ENCODE peak calls at places on chromosomes 2 and 18, in nine cellular contexts. U is naive thymus-derived CD4-positive, alpha-beta T cell; E is OCI-M1; Z is stimulated activated CD8-positive, alpha-beta memory T cell treated with anti-CD3 and anti-CD28 coated beads, Interleukin-15, amount 100 ng/mL, for 24 hours; K is activated CD8-positive, alpha-beta T cell treated with anti-CD3 and anti-CD28 coated beads, Interleukin-2, amount 10 ng/mL, durations not matched to agents 7 days and 5 days; D is kidney epithelial cell; C is fibroblast of the conjunctiva; S is brain microvascular endothelial cell; F is NCI-H1694. T is an unnamed sample.

GRCh38 chr2:56191617-56192016 is 7.8 kb downstream of the CCDC85A start:
- DNase-seq in S (no peak), K (no peak), D (no peak), U (no peak), Z (no peak), F (peak), E (peak), C (peak), T (no peak)

GRCh38 chr2:14749869-14750268 is 117.4 kb downstream of the LRATD1 start:
- DNase-seq in F (no peak), C (no peak), E (no peak), Z (no peak), K (no peak), S (no peak), D (no peak), U (no peak), T (peak)

GRCh38 chr2:207163815-207164747 is 1.7 kb downstream of the KLF7 start:
- DNase-seq in Z (no peak), E (no peak), F (peak), D (no peak), S (no peak), K (peak), C (no peak), U (no peak), T (no peak)

GRCh38 chr18:35029770-35030169 is 11.4 kb upstream of the MAPRE2 start:
- DNase-seq in S (no peak), D (no peak), E (peak), K (no peak), F (no peak), Z (no peak), C (no peak), U (peak), T (no peak)

GRCh38 chr2:224586127-224586702 is 1.1 kb upstream of the CUL3 start:
- DNase-seq in U (no peak), S (no peak), E (peak), Z (no peak), D (no peak), C (no peak), K (no peak), F (no peak), T (no peak)

GRCh38 chr2:128233790-128234395 is 84.8 kb downstream of the HS6ST1 start:
- DNase-seq in K (no peak), Z (no peak), C (no peak), S (no peak), F (no peak), D (no peak), U (no peak), E (no peak), T (no peak)

GRCh38 chr18:24488824-24489493 is 28.5 kb downstream of the HRH4 start:
- DNase-seq in K (no peak), S (no peak), Z (no peak), D (no peak), U (no peak), C (peak), E (peak), F (peak), T (no peak)

GRCh38 chr2:172299741-172300140 is 127.6 kb upstream of the ITGA6 start:
- DNase-seq in E (no peak), C (no peak), U (no peak), D (no peak), Z (no peak), F (no peak), S (peak), K (no peak), T (peak)

GRCh38 chr2:174704647-174705046 is 59.6 kb downstream of the CHRNA1 start:
- DNase-seq in Z (no peak), D (no peak), K (no peak), C (no peak), E (no peak), F (no peak), S (no peak), U (no peak), T (no peak)

GRCh38 chr18:54530285-54530684 is 60.8 kb upstream of the DYNAP start:
- DNase-seq in K (no peak), F (no peak), E (no peak), D (no peak), U (no peak), S (no peak), C (no peak), Z (no peak), T (no peak)

GRCh38 chr2:104889261-104890091 is 35.6 kb downstream of the POU3F3 start:
- DNase-seq in Z (no peak), U (no peak), D (no peak), S (no peak), C (no peak), K (no peak), E (peak), F (no peak), T (no peak)

GRCh38 chr2:17899871-17900270 is 21.4 kb downstream of the KCNS3 start:
- DNase-seq in D (no peak), F (no peak), C (no peak), E (no peak), S (no peak), Z (no peak), U (no peak), K (no peak), T (no peak)

GRCh38 chr2:232351686-232352510 is 26.7 kb upstream of the ALPP start:
- DNase-seq in F (no peak), S (no peak), Z (no peak), D (no peak), K (no peak), C (no peak), E (no peak), U (no peak), T (no peak)

GRCh38 chr2:157746234-157746950 is 117.7 kb upstream of the ACVR1C start:
- DNase-seq in U (no peak), D (peak), Z (no peak), C (no peak), S (peak), F (no peak), E (no peak), K (no peak), T (peak)

GRCh38 chr2:10783421-10783820 is 29.2 kb downstream of the PDIA6 start:
- DNase-seq in U (no peak), D (peak), Z (no peak), F (no peak), S (no peak), C (no peak), K (no peak), E (no peak), T (no peak)

GRCh38 chr18:50152900-50153299 is 42.0 kb downstream of the MYO5B start:
- DNase-seq in S (no peak), C (no peak), F (no peak), U (no peak), K (no peak), D (no peak), Z (no peak), E (no peak), T (no peak)

GRCh38 chr2:9846554-9846953 is 3.3 kb downstream of the TAF1B start:
- DNase-seq in C (no peak), Z (no peak), K (no peak), U (no peak), S (peak), F (no peak), D (no peak), E (no peak), T (no peak)

GRCh38 chr2:70403267-70404053 is 101.6 kb upstream of the FAM136A start:
- DNase-seq in C (no peak), E (no peak), U (no peak), F (no peak), Z (no peak), K (no peak), D (no peak), S (no peak), T (no peak)